ENCODE peak calls at places on chromosomes 11 and 22, in five cellular contexts. One of them, this sample, is unnamed.

GRCh38 chr11:74443071-74443864 is 24.1 kb downstream of the KCNE3 start:
- DNase-seq in heart left ventricle: no peak
- DNase-seq in breast epithelium: peak
- DNase-seq in iPS DF 6.9: no peak
- DNase-seq in hepatocyte: peak
- DNase-seq in this sample: peak

GRCh38 chr22:48459859-48460823 is 1367.5 kb downstream of the BRD1 start:
- DNase-seq in heart left ventricle: no peak
- DNase-seq in breast epithelium: no peak
- DNase-seq in iPS DF 6.9: no peak
- DNase-seq in hepatocyte: no peak
- DNase-seq in this sample: no peak

GRCh38 chr22:30247561-30247960 is 1.0 kb upstream of the LIF start:
- DNase-seq in heart left ventricle: no peak
- DNase-seq in breast epithelium: no peak
- DNase-seq in iPS DF 6.9: no peak
- DNase-seq in hepatocyte: no peak
- DNase-seq in this sample: no peak

GRCh38 chr22:24965822-24966626 is 13.5 kb downstream of the KIAA1671 start:
- DNase-seq in heart left ventricle: no peak
- DNase-seq in breast epithelium: peak
- DNase-seq in iPS DF 6.9: no peak
- DNase-seq in hepatocyte: no peak
- DNase-seq in this sample: no peak

GRCh38 chr11:72441647-72442267 is 7.4 kb upstream of the CLPB start:
- DNase-seq in heart left ventricle: no peak
- DNase-seq in breast epithelium: no peak
- DNase-seq in iPS DF 6.9: no peak
- DNase-seq in hepatocyte: no peak
- DNase-seq in this sample: no peak

GRCh38 chr11:83639995-83640758 is 354.0 kb upstream of the CCDC90B start:
- DNase-seq in heart left ventricle: no peak
- DNase-seq in breast epithelium: no peak
- DNase-seq in iPS DF 6.9: no peak
- DNase-seq in hepatocyte: no peak
- DNase-seq in this sample: no peak

GRCh38 chr11:114296190-114296978 is at the start of gene NNMT:
- DNase-seq in heart left ventricle: no peak
- DNase-seq in breast epithelium: peak
- DNase-seq in iPS DF 6.9: no peak
- DNase-seq in hepatocyte: peak
- DNase-seq in this sample: peak

GRCh38 chr11:112453601-112454577 is 193.2 kb upstream of the PLET1 start:
- DNase-seq in heart left ventricle: no peak
- DNase-seq in breast epithelium: no peak
- DNase-seq in iPS DF 6.9: peak
- DNase-seq in hepatocyte: peak
- DNase-seq in this sample: peak

GRCh38 chr11:72673943-72674828 is at the start of gene PDE2A:
- DNase-seq in heart left ventricle: no peak
- DNase-seq in breast epithelium: no peak
- DNase-seq in iPS DF 6.9: no peak
- DNase-seq in hepatocyte: no peak
- DNase-seq in this sample: peak

GRCh38 chr11:131851951-131852350 is 481.5 kb downstream of the NTM start:
- DNase-seq in heart left ventricle: no peak
- DNase-seq in breast epithelium: no peak
- DNase-seq in iPS DF 6.9: no peak
- DNase-seq in hepatocyte: no peak
- DNase-seq in this sample: peak

GRCh38 chr11:66242085-66242765 is 26.2 kb upstream of the RAB1B start:
- DNase-seq in heart left ventricle: no peak
- DNase-seq in breast epithelium: no peak
- DNase-seq in iPS DF 6.9: no peak
- DNase-seq in hepatocyte: no peak
- DNase-seq in this sample: no peak

GRCh38 chr11:111001091-111001430 is 244.5 kb upstream of the POU2AF2 start:
- DNase-seq in heart left ventricle: no peak
- DNase-seq in breast epithelium: no peak
- DNase-seq in iPS DF 6.9: no peak
- DNase-seq in hepatocyte: no peak
- DNase-seq in this sample: no peak

GRCh38 chr11:70788247-70789022 is 390.1 kb downstream of the CTTN start:
- DNase-seq in heart left ventricle: no peak
- DNase-seq in breast epithelium: no peak
- DNase-seq in iPS DF 6.9: no peak
- DNase-seq in hepatocyte: no peak
- DNase-seq in this sample: no peak

GRCh38 chr11:40491341-40491740 is 968.1 kb downstream of the LRRC4C start:
- DNase-seq in heart left ventricle: no peak
- DNase-seq in breast epithelium: no peak
- DNase-seq in iPS DF 6.9: no peak
- DNase-seq in hepatocyte: no peak
- DNase-seq in this sample: no peak

GRCh38 chr11:11813288-11813962 is 28.3 kb upstream of the USP47 start:
- DNase-seq in heart left ventricle: no peak
- DNase-seq in breast epithelium: no peak
- DNase-seq in iPS DF 6.9: no peak
- DNase-seq in hepatocyte: peak
- DNase-seq in this sample: no peak

GRCh38 chr11:32172771-32173170 is 81.9 kb downstream of the RCN1 start:
- DNase-seq in heart left ventricle: no peak
- DNase-seq in breast epithelium: no peak
- DNase-seq in iPS DF 6.9: no peak
- DNase-seq in hepatocyte: no peak
- DNase-seq in this sample: peak

GRCh38 chr11:62489204-62489603 is 57.4 kb downstream of the AHNAK start:
- DNase-seq in heart left ventricle: no peak
- DNase-seq in breast epithelium: no peak
- DNase-seq in iPS DF 6.9: no peak
- DNase-seq in hepatocyte: no peak
- DNase-seq in this sample: no peak

GRCh38 chr11:57679396-57679795 is 11.5 kb downstream of the ZDHHC5 start:
- DNase-seq in heart left ventricle: no peak
- DNase-seq in breast epithelium: no peak
- DNase-seq in iPS DF 6.9: no peak
- DNase-seq in hepatocyte: no peak
- DNase-seq in this sample: no peak
- H3K27ac ChIP-seq in heart left ventricle: no peak
- H3K27ac ChIP-seq in breast epithelium: peak
- H3K27ac ChIP-seq in iPS DF 6.9: no peak
- H3K27ac ChIP-seq in hepatocyte: no peak
- H3K27ac ChIP-seq in this sample: no peak

GRCh38 chr11:1759851-1760220 is 3.9 kb downstream of the CTSD start:
- DNase-seq in heart left ventricle: peak
- DNase-seq in breast epithelium: no peak
- DNase-seq in iPS DF 6.9: no peak
- DNase-seq in hepatocyte: no peak
- DNase-seq in this sample: no peak

GRCh38 chr11:1759151-1759850 is 4.4 kb downstream of the CTSD start:
- DNase-seq in heart left ventricle: peak
- DNase-seq in breast epithelium: no peak
- DNase-seq in iPS DF 6.9: no peak
- DNase-seq in hepatocyte: no peak
- DNase-seq in this sample: no peak

GRCh38 chr11:1756791-1757771 is 6.6 kb downstream of the CTSD start:
- DNase-seq in heart left ventricle: peak
- DNase-seq in breast epithelium: no peak
- DNase-seq in iPS DF 6.9: no peak
- DNase-seq in hepatocyte: no peak
- DNase-seq in this sample: no peak

GRCh38 chr11:1757861-1758610 is 5.7 kb downstream of the CTSD start:
- DNase-seq in heart left ventricle: peak
- DNase-seq in breast epithelium: no peak
- DNase-seq in iPS DF 6.9: no peak
- DNase-seq in hepatocyte: no peak
- DNase-seq in this sample: no peak

DNA sequence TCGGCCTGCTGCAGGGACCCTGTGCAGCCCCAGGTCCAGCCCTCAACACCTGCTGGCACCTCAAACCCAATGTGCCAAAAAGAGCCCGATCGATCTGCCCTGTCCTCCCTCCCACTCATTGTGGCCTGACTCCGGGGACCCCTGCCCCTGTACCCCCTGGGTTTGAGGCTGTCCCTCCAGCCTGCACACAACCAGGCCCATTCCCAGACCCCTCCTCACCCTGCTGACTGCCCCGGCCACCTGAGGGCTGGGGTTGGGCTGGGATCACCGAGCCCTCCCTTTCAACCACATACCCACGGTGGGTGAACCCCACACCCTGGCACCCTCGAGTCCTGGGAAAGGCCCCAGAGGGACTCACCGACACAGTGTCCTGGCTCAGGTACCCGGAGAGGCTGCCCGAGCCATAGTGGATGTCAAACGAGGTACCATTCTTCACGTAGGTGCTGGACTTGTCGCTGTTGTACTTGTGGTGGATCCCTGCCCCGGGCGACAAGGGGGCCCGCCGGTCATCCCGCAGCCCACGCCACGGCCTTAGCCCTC is 5.0 kb downstream of the CTSD start:
- DNase-seq in heart left ventricle: peak
- DNase-seq in breast epithelium: no peak
- DNase-seq in iPS DF 6.9: no peak
- DNase-seq in hepatocyte: no peak
- DNase-seq in this sample: no peak
- H3K4me3 ChIP-seq in heart left ventricle: no peak
- H3K4me3 ChIP-seq in breast epithelium: no peak
- H3K4me3 ChIP-seq in iPS DF 6.9: no peak
- H3K4me3 ChIP-seq in hepatocyte: no peak
- H3K4me3 ChIP-seq in this sample: no peak

GRCh38 chr11:125397421-125397820 is 98.6 kb downstream of the FEZ1 start:
- DNase-seq in heart left ventricle: no peak
- DNase-seq in breast epithelium: no peak
- DNase-seq in iPS DF 6.9: no peak
- DNase-seq in hepatocyte: no peak
- DNase-seq in this sample: no peak
- H3K27ac ChIP-seq in heart left ventricle: no peak
- H3K27ac ChIP-seq in breast epithelium: no peak
- H3K27ac ChIP-seq in iPS DF 6.9: no peak
- H3K27ac ChIP-seq in hepatocyte: no peak
- H3K27ac ChIP-seq in this sample: no peak

GRCh38 chr11:118619444-118620205 is 12.2 kb downstream of the PHLDB1 start:
- DNase-seq in heart left ventricle: peak
- DNase-seq in breast epithelium: no peak
- DNase-seq in iPS DF 6.9: no peak
- DNase-seq in hepatocyte: peak
- DNase-seq in this sample: no peak
- H3K4me3 ChIP-seq in heart left ventricle: no peak
- H3K4me3 ChIP-seq in breast epithelium: no peak
- H3K4me3 ChIP-seq in iPS DF 6.9: no peak
- H3K4me3 ChIP-seq in hepatocyte: no peak
- H3K4me3 ChIP-seq in this sample: no peak

DNA sequence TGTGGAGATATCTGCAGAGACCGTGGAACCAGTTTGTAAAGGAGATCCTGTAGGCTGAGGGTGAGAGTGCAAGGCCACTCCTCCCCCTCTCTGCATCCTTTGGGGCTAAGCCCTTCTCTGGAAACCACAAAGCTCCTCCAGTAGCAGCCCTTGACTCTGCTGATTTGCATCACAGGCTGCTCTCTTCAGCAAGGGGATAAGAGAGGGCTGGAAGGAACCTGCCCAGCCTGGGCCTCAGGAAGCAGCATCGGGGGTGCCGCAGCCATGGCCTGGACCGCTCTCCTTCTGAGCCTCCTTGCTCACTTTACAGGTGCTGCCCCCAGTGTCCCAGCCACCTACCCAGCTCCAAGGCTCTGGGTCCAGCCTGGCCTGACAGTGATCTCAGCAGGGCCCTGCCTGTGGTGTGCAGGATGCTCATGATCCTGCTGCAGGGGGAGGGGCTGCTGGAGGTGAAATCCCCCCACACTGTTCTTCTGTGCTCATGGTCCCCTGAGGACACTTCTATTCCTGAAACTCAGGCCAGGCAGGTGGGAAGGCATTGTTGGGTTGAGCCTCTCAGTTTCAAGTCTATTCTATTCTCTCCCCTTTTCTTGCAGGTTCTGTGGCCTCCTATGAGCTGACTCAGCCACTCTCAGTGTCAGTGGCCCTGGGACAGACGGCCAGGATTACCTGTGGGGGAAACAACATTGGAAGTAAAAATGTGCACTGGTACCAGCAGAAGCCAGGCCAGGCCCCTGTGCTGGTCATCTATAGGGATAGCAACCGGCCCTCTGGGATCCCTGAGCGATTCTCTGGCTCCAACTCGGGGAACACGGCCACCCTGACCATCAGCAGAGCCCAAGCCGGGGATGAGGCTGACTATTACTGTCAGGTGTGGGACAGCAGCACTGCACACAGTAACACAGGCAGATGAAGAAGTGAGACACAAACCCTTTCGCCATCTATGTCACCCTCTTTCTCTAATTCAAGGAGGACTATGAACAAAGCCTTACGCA is 68.5 kb upstream of the IGLL5 start:
- DNase-seq in heart left ventricle: no peak
- DNase-seq in breast epithelium: no peak
- DNase-seq in iPS DF 6.9: no peak
- DNase-seq in hepatocyte: no peak
- DNase-seq in this sample: no peak
- H3K27ac ChIP-seq in heart left ventricle: no peak
- H3K27ac ChIP-seq in breast epithelium: no peak
- H3K27ac ChIP-seq in iPS DF 6.9: no peak
- H3K27ac ChIP-seq in hepatocyte: no peak
- H3K27ac ChIP-seq in this sample: no peak